ENCODE peak calls at places on chromosomes 5 and 9, in five cellular contexts. One of them, this sample, is unnamed.

GRCh38 chr9:72931437-72931836 is 21.4 kb downstream of the ALDH1A1 start:
- DNase-seq in progenitor cell of endocrine pancreas: no peak
- DNase-seq in NCI-H774: no peak
- DNase-seq in WTC11: no peak
- DNase-seq in NCI-H1436: no peak
- DNase-seq in this sample: no peak

GRCh38 chr5:122500245-122501086 is 188.4 kb downstream of the SNCAIP start:
- DNase-seq in progenitor cell of endocrine pancreas: no peak
- DNase-seq in NCI-H1436: peak
- DNase-seq in WTC11: peak
- DNase-seq in NCI-H774: no peak
- DNase-seq in this sample: peak

GRCh38 chr9:130213898-130214761 is 41.9 kb downstream of the NCS1 start:
- DNase-seq in NCI-H1436: no peak
- DNase-seq in progenitor cell of endocrine pancreas: no peak
- DNase-seq in NCI-H774: no peak
- DNase-seq in WTC11: peak
- DNase-seq in this sample: peak

GRCh38 chr9:134717793-134718645 is 76.4 kb downstream of the COL5A1 start:
- DNase-seq in WTC11: no peak
- DNase-seq in NCI-H1436: no peak
- DNase-seq in NCI-H774: no peak
- DNase-seq in progenitor cell of endocrine pancreas: no peak
- DNase-seq in this sample: no peak

GRCh38 chr5:38162625-38163024 is 95.7 kb upstream of the EGFLAM start:
- DNase-seq in NCI-H774: no peak
- DNase-seq in progenitor cell of endocrine pancreas: no peak
- DNase-seq in WTC11: no peak
- DNase-seq in NCI-H1436: no peak
- DNase-seq in this sample: no peak

GRCh38 chr9:37126214-37126788 is 5.9 kb downstream of the ZCCHC7 start:
- DNase-seq in NCI-H774: no peak
- DNase-seq in WTC11: no peak
- DNase-seq in progenitor cell of endocrine pancreas: no peak
- DNase-seq in NCI-H1436: no peak
- DNase-seq in this sample: no peak

GRCh38 chr5:113025596-113025995 is 49.0 kb downstream of the DCP2 start:
- DNase-seq in NCI-H1436: no peak
- DNase-seq in WTC11: no peak
- DNase-seq in progenitor cell of endocrine pancreas: no peak
- DNase-seq in NCI-H774: no peak
- DNase-seq in this sample: no peak

GRCh38 chr9:129750010-129750409 is 2.8 kb downstream of the PTGES start:
- DNase-seq in NCI-H774: no peak
- DNase-seq in NCI-H1436: no peak
- DNase-seq in progenitor cell of endocrine pancreas: no peak
- DNase-seq in WTC11: no peak
- DNase-seq in this sample: no peak

GRCh38 chr9:114315723-114316363 is 7.1 kb upstream of the ORM1 start:
- DNase-seq in progenitor cell of endocrine pancreas: no peak
- DNase-seq in NCI-H774: no peak
- DNase-seq in WTC11: no peak
- DNase-seq in NCI-H1436: no peak
- DNase-seq in this sample: peak

GRCh38 chr5:154110781-154111180 is 72.0 kb downstream of the MFAP3 start:
- DNase-seq in progenitor cell of endocrine pancreas: no peak
- DNase-seq in NCI-H1436: no peak
- DNase-seq in WTC11: no peak
- DNase-seq in NCI-H774: no peak
- DNase-seq in this sample: no peak

GRCh38 chr9:130934246-130934645 is 4.8 kb downstream of the FIBCD1 start:
- DNase-seq in progenitor cell of endocrine pancreas: no peak
- DNase-seq in WTC11: no peak
- DNase-seq in NCI-H774: no peak
- DNase-seq in NCI-H1436: no peak
- DNase-seq in this sample: no peak

GRCh38 chr9:98869078-98869745 is 61.7 kb downstream of the GALNT12 start:
- DNase-seq in WTC11: no peak
- DNase-seq in NCI-H1436: no peak
- DNase-seq in NCI-H774: no peak
- DNase-seq in progenitor cell of endocrine pancreas: no peak
- DNase-seq in this sample: no peak

GRCh38 chr5:161544350-161544765 is 2.2 kb downstream of the GABRB2 start:
- DNase-seq in WTC11: peak
- DNase-seq in NCI-H1436: no peak
- DNase-seq in progenitor cell of endocrine pancreas: peak
- DNase-seq in NCI-H774: peak
- DNase-seq in this sample: peak

GRCh38 chr5:169647566-169647965 is 10.5 kb downstream of the DOCK2 start:
- DNase-seq in NCI-H774: no peak
- DNase-seq in progenitor cell of endocrine pancreas: no peak
- DNase-seq in WTC11: no peak
- DNase-seq in NCI-H1436: no peak
- DNase-seq in this sample: no peak

GRCh38 chr5:178984145-178985072 is 10.7 kb downstream of the GRM6 start:
- DNase-seq in NCI-H1436: no peak
- DNase-seq in NCI-H774: no peak
- DNase-seq in WTC11: no peak
- DNase-seq in progenitor cell of endocrine pancreas: no peak
- DNase-seq in this sample: no peak

GRCh38 chr5:2007906-2008437 is 125.2 kb upstream of the IRX4 start:
- DNase-seq in WTC11: no peak
- DNase-seq in NCI-H774: no peak
- DNase-seq in NCI-H1436: no peak
- DNase-seq in progenitor cell of endocrine pancreas: no peak
- DNase-seq in this sample: no peak

GRCh38 chr9:84170521-84171141 is 169.9 kb downstream of the SLC28A3 start:
- DNase-seq in NCI-H1436: no peak
- DNase-seq in progenitor cell of endocrine pancreas: no peak
- DNase-seq in NCI-H774: no peak
- DNase-seq in WTC11: peak
- DNase-seq in this sample: peak

GRCh38 chr9:4810565-4810964 is 17.8 kb downstream of the RCL1 start:
- DNase-seq in WTC11: no peak
- DNase-seq in NCI-H1436: no peak
- DNase-seq in progenitor cell of endocrine pancreas: no peak
- DNase-seq in NCI-H774: no peak
- DNase-seq in this sample: no peak

GRCh38 chr5:8676731-8677130 is 807.8 kb downstream of the MTRR start:
- DNase-seq in NCI-H774: no peak
- DNase-seq in progenitor cell of endocrine pancreas: no peak
- DNase-seq in NCI-H1436: no peak
- DNase-seq in WTC11: no peak
- DNase-seq in this sample: no peak

GRCh38 chr9:129776566-129776937 is 23.7 kb upstream of the PTGES start:
- DNase-seq in WTC11: no peak
- DNase-seq in NCI-H774: no peak
- DNase-seq in progenitor cell of endocrine pancreas: no peak
- DNase-seq in NCI-H1436: no peak
- DNase-seq in this sample: no peak

GRCh38 chr9:21174671-21175070 is 8.2 kb upstream of the IFNA21 start:
- DNase-seq in progenitor cell of endocrine pancreas: no peak
- DNase-seq in NCI-H774: no peak
- DNase-seq in NCI-H1436: no peak
- DNase-seq in WTC11: no peak
- DNase-seq in this sample: no peak

GRCh38 chr5:60763061-60763460 is 63.1 kb upstream of the DEPDC1B start:
- DNase-seq in NCI-H1436: no peak
- DNase-seq in WTC11: no peak
- DNase-seq in NCI-H774: no peak
- DNase-seq in progenitor cell of endocrine pancreas: no peak
- DNase-seq in this sample: no peak

GRCh38 chr9:97547098-97547829 is 45.8 kb downstream of the TMOD1 start:
- DNase-seq in WTC11: no peak
- DNase-seq in NCI-H774: no peak
- DNase-seq in progenitor cell of endocrine pancreas: no peak
- DNase-seq in NCI-H1436: no peak
- DNase-seq in this sample: no peak

GRCh38 chr5:102932781-102933180 is 177.7 kb downstream of the PAM start:
- DNase-seq in progenitor cell of endocrine pancreas: no peak
- DNase-seq in WTC11: no peak
- DNase-seq in NCI-H1436: no peak
- DNase-seq in NCI-H774: no peak
- DNase-seq in this sample: no peak